ENCODE peak calls at places on chromosome X, in eight cellular contexts. One of them, this sample, is unnamed. For H3K36me3, the result is how much of the 10 kb centered on the place peaks cover.

GRCh38 chrX:46561931-46562721 is 11.4 kb upstream of the CHST7 start:
- DNase-seq in gastrocnemius medialis: no peak
- DNase-seq in heart left ventricle: no peak
- DNase-seq in IMR-90: no peak
- DNase-seq in transverse colon: peak
- DNase-seq in thyroid gland: peak
- DNase-seq in esophagus squamous epithelium: no peak
- DNase-seq in K562: no peak
- DNase-seq in this sample: no peak

GRCh38 chrX:28273751-28274150 is 292.5 kb upstream of the DCAF8L1 start:
- DNase-seq in esophagus squamous epithelium: no peak
- DNase-seq in IMR-90: no peak
- DNase-seq in heart left ventricle: no peak
- DNase-seq in transverse colon: no peak
- DNase-seq in K562: no peak
- DNase-seq in thyroid gland: no peak
- DNase-seq in gastrocnemius medialis: no peak
- DNase-seq in this sample: no peak

GRCh38 chrX:5936438-5936837 is 292.2 kb downstream of the NLGN4X start:
- DNase-seq in gastrocnemius medialis: peak
- DNase-seq in heart left ventricle: no peak
- DNase-seq in IMR-90: no peak
- DNase-seq in thyroid gland: no peak
- DNase-seq in esophagus squamous epithelium: no peak
- DNase-seq in K562: no peak
- DNase-seq in transverse colon: no peak
- DNase-seq in this sample: no peak

GRCh38 chrX:134761788-134762187 is 103.5 kb upstream of the PLAC1 start:
- DNase-seq in gastrocnemius medialis: no peak
- DNase-seq in heart left ventricle: no peak
- DNase-seq in K562: no peak
- DNase-seq in esophagus squamous epithelium: no peak
- DNase-seq in thyroid gland: no peak
- DNase-seq in transverse colon: no peak
- DNase-seq in IMR-90: no peak
- DNase-seq in this sample: no peak

GRCh38 chrX:104335765-104336164 is 81.0 kb upstream of the ESX1 start:
- DNase-seq in esophagus squamous epithelium: no peak
- DNase-seq in IMR-90: peak
- DNase-seq in transverse colon: no peak
- DNase-seq in K562: no peak
- DNase-seq in gastrocnemius medialis: no peak
- DNase-seq in thyroid gland: no peak
- DNase-seq in heart left ventricle: no peak
- DNase-seq in this sample: no peak

GRCh38 chrX:1403228-1403627 is 11.3 kb upstream of the SLC25A6 start:
- DNase-seq in K562: no peak
- DNase-seq in IMR-90: no peak
- DNase-seq in transverse colon: no peak
- DNase-seq in thyroid gland: no peak
- DNase-seq in gastrocnemius medialis: no peak
- DNase-seq in heart left ventricle: peak
- DNase-seq in esophagus squamous epithelium: no peak
- DNase-seq in this sample: no peak

GRCh38 chrX:63513825-63514574 is 162.9 kb upstream of the SPIN4 start:
- DNase-seq in gastrocnemius medialis: peak
- DNase-seq in transverse colon: no peak
- DNase-seq in K562: no peak
- DNase-seq in thyroid gland: no peak
- DNase-seq in IMR-90: peak
- DNase-seq in esophagus squamous epithelium: no peak
- DNase-seq in heart left ventricle: no peak
- DNase-seq in this sample: peak

GRCh38 chrX:134571831-134572230 is 86.4 kb downstream of the PLAC1 start:
- DNase-seq in heart left ventricle: no peak
- DNase-seq in IMR-90: no peak
- DNase-seq in gastrocnemius medialis: no peak
- DNase-seq in esophagus squamous epithelium: no peak
- DNase-seq in transverse colon: no peak
- DNase-seq in K562: no peak
- DNase-seq in thyroid gland: no peak
- DNase-seq in this sample: no peak

GRCh38 chrX:30910124-30910860 is 21.2 kb upstream of the TAB3 start:
- DNase-seq in gastrocnemius medialis: no peak
- DNase-seq in esophagus squamous epithelium: no peak
- DNase-seq in heart left ventricle: no peak
- DNase-seq in thyroid gland: no peak
- DNase-seq in K562: peak
- DNase-seq in IMR-90: peak
- DNase-seq in transverse colon: no peak
- DNase-seq in this sample: no peak

GRCh38 chrX:28586291-28586690 is 955 bp upstream of the IL1RAPL1 start:
- DNase-seq in K562: no peak
- DNase-seq in IMR-90: peak
- DNase-seq in esophagus squamous epithelium: no peak
- DNase-seq in heart left ventricle: no peak
- DNase-seq in transverse colon: peak
- DNase-seq in thyroid gland: no peak
- DNase-seq in gastrocnemius medialis: no peak
- DNase-seq in this sample: no peak

GRCh38 chrX:151085207-151085606 is 91.2 kb upstream of the GPR50 start:
- DNase-seq in esophagus squamous epithelium: no peak
- DNase-seq in thyroid gland: peak
- DNase-seq in K562: no peak
- DNase-seq in transverse colon: no peak
- DNase-seq in gastrocnemius medialis: no peak
- DNase-seq in heart left ventricle: no peak
- DNase-seq in IMR-90: no peak
- DNase-seq in this sample: no peak

GRCh38 chrX:53318766-53319353 is 37.5 kb upstream of the IQSEC2 start:
- DNase-seq in transverse colon: no peak
- DNase-seq in K562: no peak
- DNase-seq in gastrocnemius medialis: no peak
- DNase-seq in thyroid gland: no peak
- DNase-seq in heart left ventricle: no peak
- DNase-seq in esophagus squamous epithelium: no peak
- DNase-seq in IMR-90: no peak
- DNase-seq in this sample: no peak

GRCh38 chrX:71581210-71581609 is 3.0 kb downstream of the GCNA start:
- DNase-seq in transverse colon: no peak
- DNase-seq in thyroid gland: no peak
- DNase-seq in K562: no peak
- DNase-seq in esophagus squamous epithelium: no peak
- DNase-seq in gastrocnemius medialis: no peak
- DNase-seq in IMR-90: no peak
- DNase-seq in heart left ventricle: no peak
- DNase-seq in this sample: no peak

GRCh38 chrX:101485212-101486064 is at the start of gene ARMCX4:
- DNase-seq in transverse colon: peak
- DNase-seq in heart left ventricle: peak
- DNase-seq in thyroid gland: peak
- DNase-seq in IMR-90: peak
- DNase-seq in gastrocnemius medialis: peak
- DNase-seq in esophagus squamous epithelium: no peak
- DNase-seq in K562: no peak
- DNase-seq in this sample: peak

GRCh38 chrX:12979630-12980015 is 4.7 kb downstream of the TMSB4X start:
- DNase-seq in K562: no peak
- DNase-seq in gastrocnemius medialis: no peak
- DNase-seq in transverse colon: no peak
- DNase-seq in thyroid gland: no peak
- DNase-seq in heart left ventricle: no peak
- DNase-seq in esophagus squamous epithelium: no peak
- DNase-seq in IMR-90: peak
- DNase-seq in this sample: no peak

GRCh38 chrX:12978205-12979010 is 3.5 kb downstream of the TMSB4X start:
- DNase-seq in K562: no peak
- DNase-seq in transverse colon: peak
- DNase-seq in esophagus squamous epithelium: peak
- DNase-seq in thyroid gland: no peak
- DNase-seq in IMR-90: peak
- DNase-seq in heart left ventricle: peak
- DNase-seq in gastrocnemius medialis: no peak
- DNase-seq in this sample: peak

GRCh38 chrX:12981880-12982279 is 7.0 kb downstream of the TMSB4X start:
- DNase-seq in esophagus squamous epithelium: no peak
- DNase-seq in heart left ventricle: no peak
- DNase-seq in thyroid gland: no peak
- DNase-seq in gastrocnemius medialis: no peak
- DNase-seq in transverse colon: no peak
- DNase-seq in IMR-90: no peak
- DNase-seq in K562: no peak
- DNase-seq in this sample: no peak

GRCh38 chrX:12977761-12978204 is 2.9 kb downstream of the TMSB4X start:
- DNase-seq in transverse colon: no peak
- DNase-seq in IMR-90: no peak
- DNase-seq in gastrocnemius medialis: no peak
- DNase-seq in heart left ventricle: no peak
- DNase-seq in esophagus squamous epithelium: no peak
- DNase-seq in thyroid gland: no peak
- DNase-seq in K562: no peak
- DNase-seq in this sample: no peak

GRCh38 chrX:12979011-12979629 is 4.2 kb downstream of the TMSB4X start:
- DNase-seq in gastrocnemius medialis: no peak
- DNase-seq in heart left ventricle: no peak
- DNase-seq in esophagus squamous epithelium: no peak
- DNase-seq in transverse colon: no peak
- DNase-seq in IMR-90: no peak
- DNase-seq in thyroid gland: no peak
- DNase-seq in K562: no peak
- DNase-seq in this sample: no peak
- TF ChIP-seq POLR2A in gastrocnemius medialis: no peak
- TF ChIP-seq POLR2A in heart left ventricle: no peak
- TF ChIP-seq POLR2A in esophagus squamous epithelium: no peak
- TF ChIP-seq POLR2A in transverse colon: no peak
- TF ChIP-seq POLR2A in IMR-90: no peak
- TF ChIP-seq POLR2A in thyroid gland: no peak
- TF ChIP-seq POLR2A in K562: no peak
- TF ChIP-seq POLR2A in this sample: no peak

DNA sequence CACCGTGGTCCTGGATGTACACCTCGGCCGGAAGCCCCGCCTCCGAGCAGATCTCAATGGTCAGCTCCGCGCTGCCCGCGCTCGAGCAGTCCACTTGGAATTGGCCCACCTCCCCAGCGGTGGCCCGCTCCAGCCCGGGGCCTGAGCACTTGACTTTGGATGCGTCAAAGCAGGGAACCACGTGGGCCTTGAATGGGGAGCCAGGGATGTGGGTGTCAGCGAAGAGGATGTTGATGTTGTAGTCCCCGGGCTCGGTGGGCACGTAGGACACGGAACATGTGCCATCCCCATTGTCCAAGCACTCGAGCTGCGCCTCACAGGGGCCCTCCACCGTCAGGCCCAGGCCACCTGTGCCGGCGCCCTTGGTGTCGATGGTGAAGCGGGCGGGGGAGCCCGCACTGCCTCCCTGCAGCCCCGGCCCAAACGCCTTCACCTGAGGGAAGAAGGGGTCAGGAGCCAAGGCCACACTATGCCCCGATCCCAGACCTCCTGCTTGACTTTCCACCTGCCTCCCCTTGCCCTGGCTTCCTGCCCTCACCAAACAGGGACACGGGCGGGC is 14.2 kb downstream of the FLNA start:
- DNase-seq in IMR-90: no peak
- DNase-seq in thyroid gland: no peak
- DNase-seq in transverse colon: no peak
- DNase-seq in gastrocnemius medialis: no peak
- DNase-seq in K562: no peak
- DNase-seq in heart left ventricle: no peak
- DNase-seq in esophagus squamous epithelium: no peak
- DNase-seq in this sample: no peak
- H3K36me3 ChIP-seq in IMR-90: half or more
- H3K36me3 ChIP-seq in thyroid gland: half or more
- H3K36me3 ChIP-seq in transverse colon: under half
- H3K36me3 ChIP-seq in gastrocnemius medialis: under half
- H3K36me3 ChIP-seq in K562: half or more
- H3K36me3 ChIP-seq in heart left ventricle: half or more
- H3K36me3 ChIP-seq in esophagus squamous epithelium: half or more
- H3K36me3 ChIP-seq in this sample: under half

GRCh38 chrX:130304587-130305368 is 34.9 kb upstream of the SLC25A14 start:
- DNase-seq in thyroid gland: no peak
- DNase-seq in esophagus squamous epithelium: no peak
- DNase-seq in IMR-90: no peak
- DNase-seq in heart left ventricle: no peak
- DNase-seq in K562: no peak
- DNase-seq in transverse colon: no peak
- DNase-seq in gastrocnemius medialis: no peak
- DNase-seq in this sample: no peak
- TF ChIP-seq CTCF in thyroid gland: no peak
- TF ChIP-seq CTCF in esophagus squamous epithelium: no peak
- TF ChIP-seq CTCF in IMR-90: no peak
- TF ChIP-seq CTCF in heart left ventricle: no peak
- TF ChIP-seq CTCF in K562: peak
- TF ChIP-seq CTCF in transverse colon: no peak
- TF ChIP-seq CTCF in gastrocnemius medialis: no peak
- TF ChIP-seq CTCF in this sample: no peak

DNA sequence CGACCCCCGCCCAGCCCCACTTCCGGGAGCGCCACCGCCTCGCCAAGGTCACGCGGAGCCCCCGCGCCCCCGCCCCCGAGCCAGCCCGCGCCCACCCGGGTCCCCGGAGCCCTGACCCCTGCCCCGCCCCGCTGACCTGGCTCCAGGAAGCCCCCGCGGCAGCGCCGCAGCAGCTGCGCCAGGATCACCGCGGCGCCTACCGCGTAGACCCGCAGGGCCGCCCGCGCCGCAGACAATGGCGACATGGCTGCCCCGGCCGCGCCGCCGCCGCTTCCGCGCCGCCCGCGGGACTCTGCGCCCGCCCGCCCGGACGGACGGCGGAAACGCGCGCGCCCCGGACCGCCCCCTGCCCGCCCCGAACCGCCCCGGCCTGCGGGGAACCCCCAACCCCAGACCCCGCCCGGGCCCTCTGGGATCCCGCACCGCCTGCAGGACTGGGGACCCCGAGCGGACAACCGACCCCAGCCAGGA is at the start of the genes DHRSX and ZBED1:
- DNase-seq in IMR-90: no peak
- DNase-seq in heart left ventricle: peak
- DNase-seq in transverse colon: peak
- DNase-seq in esophagus squamous epithelium: no peak
- DNase-seq in thyroid gland: peak
- DNase-seq in gastrocnemius medialis: no peak
- DNase-seq in K562: peak
- DNase-seq in this sample: no peak
- TF ChIP-seq POLR2A in IMR-90: peak
- TF ChIP-seq POLR2A in heart left ventricle: no peak
- TF ChIP-seq POLR2A in transverse colon: no peak
- TF ChIP-seq POLR2A in esophagus squamous epithelium: no peak
- TF ChIP-seq POLR2A in thyroid gland: no peak
- TF ChIP-seq POLR2A in gastrocnemius medialis: peak
- TF ChIP-seq POLR2A in K562: no peak
- TF ChIP-seq POLR2A in this sample: no peak

DNA sequence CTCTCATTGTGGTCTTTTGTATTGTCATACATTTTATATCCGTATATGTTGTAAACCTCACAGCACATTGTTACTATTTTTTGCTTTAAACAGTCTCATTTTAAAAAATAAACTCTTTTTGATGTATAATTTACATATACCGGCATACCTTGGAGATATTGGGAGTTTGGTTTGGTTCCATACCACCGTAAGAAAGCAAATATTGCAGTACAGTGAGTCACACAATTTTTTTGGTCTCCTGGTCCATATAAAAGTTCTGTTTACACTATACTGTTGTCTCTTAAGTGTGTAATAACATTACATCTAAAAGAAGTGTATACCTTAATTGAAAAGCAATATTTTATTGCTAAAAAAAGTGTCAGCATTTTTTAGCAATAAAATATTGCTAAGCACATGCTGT is 70.0 kb downstream of the KDM6A start:
- DNase-seq in gastrocnemius medialis: no peak
- DNase-seq in esophagus squamous epithelium: no peak
- DNase-seq in heart left ventricle: no peak
- DNase-seq in K562: no peak
- DNase-seq in thyroid gland: no peak
- DNase-seq in IMR-90: no peak
- DNase-seq in transverse colon: no peak
- DNase-seq in this sample: no peak
- H3K36me3 ChIP-seq in gastrocnemius medialis: under half
- H3K36me3 ChIP-seq in esophagus squamous epithelium: under half
- H3K36me3 ChIP-seq in heart left ventricle: under half
- H3K36me3 ChIP-seq in K562: under half
- H3K36me3 ChIP-seq in thyroid gland: under half
- H3K36me3 ChIP-seq in IMR-90: under half
- H3K36me3 ChIP-seq in transverse colon: under half
- H3K36me3 ChIP-seq in this sample: under half

This sample was measured in breast epithelium.